ENCODE peak calls at places on chromosomes 2 and 18, in five cellular contexts. W is cardiac muscle cell, B is vagina, Z is glutamatergic neuron, S is AG10803. F is an unnamed sample.

GRCh38 chr2:236684534-236685256 is 115.1 kb downstream of the ACKR3 start:
- DNase-seq in Z (no peak), W (no peak), S (no peak), B (no peak), F (no peak)

GRCh38 chr2:231475965-231476364 is 11.7 kb upstream of the NCL start:
- DNase-seq in S (no peak), W (no peak), B (no peak), Z (no peak), F (no peak)

GRCh38 chr18:49030692-49031443 is 80.1 kb upstream of the SMAD7 start:
- DNase-seq in W (no peak), Z (no peak), S (peak), B (peak), F (no peak)

GRCh38 chr2:223251656-223252229 is 199.8 kb downstream of the KCNE4 start:
- DNase-seq in W (no peak), B (no peak), Z (no peak), S (no peak), F (no peak)

GRCh38 chr2:30730736-30731135 is 76.5 kb downstream of the CAPN13 start:
- DNase-seq in W (no peak), S (no peak), Z (no peak), B (no peak), F (no peak)

GRCh38 chr2:36577884-36578283 is 20.1 kb downstream of the FEZ2 start:
- DNase-seq in B (no peak), S (no peak), Z (no peak), W (no peak), F (no peak)

GRCh38 chr18:6648581-6648980 is 80.9 kb upstream of the ARHGAP28 start:
- DNase-seq in S (no peak), Z (no peak), B (no peak), W (no peak), F (no peak)

GRCh38 chr2:97724946-97725688 is 11.7 kb downstream of the ZAP70 start:
- DNase-seq in B (no peak), W (no peak), S (no peak), Z (no peak), F (peak)

GRCh38 chr2:74498500-74499268 is 719 bp downstream of the LBX2 start:
- DNase-seq in Z (peak), W (peak), S (no peak), B (no peak), F (peak)

DNA sequence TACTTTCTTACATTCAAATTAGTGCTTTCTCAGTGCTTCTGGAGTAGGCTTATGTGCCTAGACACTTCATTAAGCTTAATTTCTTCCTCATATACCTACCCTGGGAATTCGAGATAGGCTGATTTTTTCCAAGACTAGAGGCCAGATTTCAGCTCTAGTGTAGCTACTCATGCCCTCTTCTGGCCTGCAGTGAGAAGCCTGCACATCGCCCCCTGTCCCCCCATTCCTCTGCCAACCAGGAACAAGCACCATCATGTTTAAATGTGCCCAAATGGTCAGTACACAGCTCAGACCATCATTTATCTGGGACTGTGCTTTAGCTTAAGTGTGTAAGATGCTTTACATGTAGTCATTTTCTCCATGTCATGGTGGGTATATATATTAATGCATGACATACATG is 1218.8 kb upstream of the LRRTM1 start:
- DNase-seq in S (no peak), W (no peak), Z (no peak), B (no peak), F (no peak)
- TF ChIP-seq CTCF in S (no peak), W (no peak), Z (no peak), B (no peak), F (no peak)

DNA sequence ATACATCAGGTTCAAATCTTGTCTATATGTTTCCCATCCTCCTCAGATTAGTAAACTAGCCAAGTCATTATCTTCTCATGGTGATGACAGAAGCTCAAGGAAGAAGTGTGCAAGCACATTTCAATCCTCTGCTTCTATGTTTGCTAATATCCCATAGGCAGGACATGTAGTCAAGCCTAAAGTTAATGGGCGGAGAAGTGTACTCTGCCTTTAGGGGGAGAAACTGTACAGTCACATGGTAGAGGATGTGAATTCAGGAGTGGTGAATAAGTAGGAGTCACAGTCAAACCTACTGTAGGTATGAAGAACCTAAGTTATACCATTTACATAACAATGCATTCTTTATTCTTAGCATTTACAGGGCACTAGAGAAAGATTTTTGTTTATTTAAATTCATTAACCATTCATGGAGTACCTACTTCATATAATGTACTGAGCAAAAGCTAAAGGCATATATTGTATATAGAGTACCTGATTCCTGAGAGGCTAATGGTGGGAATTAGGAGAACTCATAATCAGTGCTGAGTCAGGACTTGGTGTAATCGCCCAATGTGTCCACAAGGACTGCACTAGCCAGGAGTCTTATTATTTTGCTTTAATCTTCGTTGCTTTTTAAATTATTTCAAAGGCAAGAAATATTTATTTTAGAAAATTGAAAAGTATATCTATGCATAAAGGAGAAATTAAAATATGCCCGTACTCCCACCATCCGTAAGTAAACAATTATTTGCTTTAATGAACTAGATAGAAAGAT is 394.3 kb upstream of the ETAA1 start:
- DNase-seq in W (no peak), S (no peak), B (no peak), Z (no peak), F (no peak)
- TF ChIP-seq CTCF in W (no peak), S (no peak), B (no peak), Z (peak), F (no peak)

GRCh38 chr2:113084249-113085000 is 16.7 kb downstream of the IL1F10 start:
- DNase-seq in W (no peak), B (no peak), S (no peak), Z (no peak), F (peak)
- TF ChIP-seq CTCF in W (peak), B (no peak), S (peak), Z (no peak), F (peak)

GRCh38 chr18:22169011-22169888 is at the start of gene GATA6:
- DNase-seq in B (peak), S (peak), Z (peak), W (peak), F (peak)
- TF ChIP-seq CTCF in B (no peak), S (peak), Z (no peak), W (peak), F (no peak)

GRCh38 chr2:201675454-201675853 is 23.0 kb downstream of the MPP4 start:
- DNase-seq in Z (no peak), W (no peak), S (no peak), B (no peak), F (no peak)

GRCh38 chr2:201678442-201678841 is 20.0 kb downstream of the MPP4 start:
- DNase-seq in Z (no peak), S (no peak), W (no peak), B (no peak), F (no peak)

GRCh38 chr2:201674794-201675193 is 23.6 kb downstream of the MPP4 start:
- DNase-seq in S (no peak), Z (no peak), W (no peak), B (no peak), F (no peak)

GRCh38 chr2:201680743-201681142 is 17.7 kb downstream of the MPP4 start:
- DNase-seq in S (no peak), W (peak), Z (peak), B (no peak), F (no peak)
- TF ChIP-seq CTCF in S (peak), W (peak), Z (peak), B (no peak), F (no peak)

DNA sequence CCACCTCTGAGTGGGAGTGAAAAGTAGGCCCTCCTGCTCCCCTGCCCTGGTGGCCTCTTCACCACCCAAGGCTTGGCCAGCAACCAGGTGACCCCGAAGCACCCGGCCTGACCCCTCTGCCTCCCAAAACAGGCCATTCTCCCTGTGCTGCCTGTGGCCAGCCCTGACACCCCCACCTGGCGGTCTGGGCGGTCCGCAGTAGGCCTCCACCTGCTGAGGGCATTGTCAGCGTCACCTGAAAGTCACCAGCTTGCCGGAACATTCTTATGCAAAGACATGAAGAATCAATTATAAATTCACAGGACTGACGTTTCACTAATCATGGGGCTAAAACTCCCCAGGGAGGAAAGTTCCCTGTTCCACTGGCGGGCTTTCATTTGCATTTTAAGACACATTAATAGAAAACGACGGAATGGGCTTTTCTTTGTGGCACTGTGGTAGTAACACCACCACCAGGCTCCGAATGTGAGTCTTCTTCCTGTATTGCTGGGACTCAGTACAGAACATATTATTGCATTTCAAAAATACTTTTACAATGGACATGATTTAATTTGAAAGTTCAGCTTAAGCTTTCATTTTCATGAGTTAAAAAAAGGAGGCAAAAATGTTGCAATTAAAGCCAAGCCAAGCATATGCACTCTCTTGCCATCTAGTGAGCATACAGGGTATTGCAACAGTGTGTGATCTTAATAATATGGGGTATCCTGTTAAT is 57.4 kb downstream of the ADI1 start:
- DNase-seq in S (peak), B (no peak), Z (no peak), W (peak), F (no peak)
- TF ChIP-seq CTCF in S (peak), B (peak), Z (peak), W (peak), F (peak)

GRCh38 chr2:191714925-191715324 is 37.0 kb downstream of the NABP1 start:
- DNase-seq in S (no peak), W (no peak), Z (peak), B (no peak), F (no peak)

GRCh38 chr2:191711621-191712020 is 33.7 kb downstream of the NABP1 start:
- DNase-seq in B (no peak), S (no peak), Z (no peak), W (no peak), F (no peak)

GRCh38 chr2:191719261-191719660 is 41.3 kb downstream of the NABP1 start:
- DNase-seq in W (no peak), S (no peak), B (no peak), Z (no peak), F (no peak)

GRCh38 chr2:191710411-191710900 is 32.5 kb downstream of the NABP1 start:
- DNase-seq in S (peak), W (no peak), B (no peak), Z (no peak), F (no peak)

GRCh38 chr2:191713837-191714236 is 35.9 kb downstream of the NABP1 start:
- DNase-seq in B (no peak), Z (no peak), S (no peak), W (no peak), F (no peak)
- TF ChIP-seq CTCF in B (no peak), Z (no peak), S (no peak), W (no peak), F (no peak)